ENCODE peak calls at places on chromosomes 16 and 17, in six cellular contexts. U is mammary epithelial cell, Z is Peyer's patch, R is SJSA1, H is upper lobe of right lung, K is thoracic aorta. M is an unnamed sample. For H3K4me1 and H3K9me3, the result is how much of the 10 kb centered on the place peaks cover.

GRCh38 chr16:22641030-22641671 is 130.5 kb downstream of the NPIPB5 start:
- DNase-seq in U (peak), Z (no peak), R (no peak), H (no peak), K (no peak), M (no peak)

GRCh38 chr17:71790791-71791190 is 330.0 kb upstream of the SOX9 start:
- DNase-seq in U (peak), Z (no peak), R (no peak), H (no peak), K (no peak), M (no peak)

GRCh38 chr16:84652565-84652964 is 4.3 kb downstream of the KLHL36 start:
- DNase-seq in U (no peak), Z (no peak), R (no peak), H (no peak), K (no peak), M (no peak)

GRCh38 chr17:67571478-67571877 is 146.3 kb upstream of the NOL11 start:
- DNase-seq in U (no peak), Z (no peak), R (no peak), H (no peak), K (no peak), M (no peak)

GRCh38 chr17:3667366-3668278 is 756 bp downstream of the TAX1BP3 start:
- DNase-seq in U (peak), Z (peak), R (peak), H (peak), K (peak), M (peak)

GRCh38 chr17:48352630-48353029 is 77.4 kb downstream of the SKAP1 start:
- DNase-seq in U (peak), Z (no peak), R (no peak), H (no peak), K (no peak), M (no peak)

GRCh38 chr16:56681939-56682702 is at the start of gene MT1X:
- DNase-seq in U (peak), Z (peak), R (peak), H (peak), K (peak), M (peak)

GRCh38 chr17:15291674-15292361 is 26.7 kb upstream of the PMP22 start:
- DNase-seq in U (no peak), Z (no peak), R (peak), H (no peak), K (no peak), M (no peak)

GRCh38 chr17:47986520-47986919 is 15.6 kb downstream of the CDK5RAP3 start:
- DNase-seq in U (no peak), Z (no peak), R (no peak), H (no peak), K (no peak), M (no peak)

GRCh38 chr17:79909121-79909520 is 69.9 kb upstream of the CBX4 start:
- DNase-seq in U (no peak), Z (no peak), R (no peak), H (no peak), K (no peak), M (no peak)

GRCh38 chr17:3738562-3739295 is 15.0 kb downstream of the HASPIN start:
- DNase-seq in U (peak), Z (peak), R (no peak), H (peak), K (no peak), M (no peak)

GRCh38 chr17:66727634-66728570 is 107.0 kb upstream of the CACNG5 start:
- DNase-seq in U (peak), Z (no peak), R (peak), H (peak), K (no peak), M (peak)

GRCh38 chr16:379183-379960 is 2.4 kb downstream of the PGAP6 start:
- DNase-seq in U (no peak), Z (no peak), R (no peak), H (peak), K (no peak), M (no peak)

GRCh38 chr17:9671559-9671958 is 26.2 kb downstream of the USP43 start:
- DNase-seq in U (no peak), Z (no peak), R (no peak), H (no peak), K (no peak), M (no peak)

GRCh38 chr17:15965510-15965909 is 20.6 kb downstream of the ADORA2B start:
- DNase-seq in U (no peak), Z (no peak), R (no peak), H (no peak), K (no peak), M (no peak)

GRCh38 chr16:66569131-66569530 is 2.9 kb downstream of the CMTM1 start:
- DNase-seq in U (peak), Z (no peak), R (peak), H (no peak), K (no peak), M (no peak)

GRCh38 chr17:46868689-46869187 is 17.4 kb downstream of the WNT9B start:
- DNase-seq in U (no peak), Z (no peak), R (no peak), H (no peak), K (no peak), M (no peak)

GRCh38 chr17:7023576-7024401 is 939 bp downstream of the BCL6B start:
- DNase-seq in U (peak), Z (peak), R (no peak), H (peak), K (no peak), M (peak)

GRCh38 chr17:2695961-2696760 is 15.4 kb downstream of the CLUH start:
- DNase-seq in U (no peak), Z (no peak), R (no peak), H (peak), K (no peak), M (no peak)

GRCh38 chr17:46995841-46996571 is 17.0 kb upstream of the RPRML start:
- DNase-seq in U (peak), Z (no peak), R (no peak), H (no peak), K (no peak), M (no peak)

GRCh38 chr17:74354123-74354522 is 7.5 kb downstream of the BTBD17 start:
- DNase-seq in U (no peak), Z (no peak), R (no peak), H (peak), K (no peak), M (no peak)

GRCh38 chr17:29891131-29891530 is 38.9 kb downstream of the SSH2 start:
- DNase-seq in U (no peak), Z (no peak), R (no peak), H (no peak), K (no peak), M (no peak)

GRCh38 chr16:69150146-69150865 is 17.9 kb downstream of the UTP4 start:
- DNase-seq in U (peak), Z (peak), R (peak), H (no peak), K (peak), M (peak)

GRCh38 chr17:56737741-56738161 is 96.0 kb downstream of the C17orf67 start:
- DNase-seq in U (peak), Z (no peak), R (peak), H (no peak), K (no peak), M (no peak)

GRCh38 chr17:4735825-4736651 is 3.6 kb upstream of the ZMYND15 start:
- DNase-seq in U (no peak), Z (no peak), R (no peak), H (no peak), K (no peak), M (peak)

GRCh38 chr17:82495844-82496528 is 23.5 kb upstream of the FOXK2 start:
- DNase-seq in U (peak), Z (no peak), R (no peak), H (no peak), K (no peak), M (no peak)

GRCh38 chr17:60423865-60424264 is 1.6 kb downstream of the CHCT1 start:
- DNase-seq in U (no peak), Z (no peak), R (no peak), H (no peak), K (no peak), M (no peak)

GRCh38 chr16:80932725-80933124 is 74.0 kb downstream of the CMC2 start:
- DNase-seq in U (peak), Z (no peak), R (no peak), H (no peak), K (peak), M (no peak)

GRCh38 chr17:66487121-66487520 is 184.7 kb downstream of the PRKCA start:
- DNase-seq in U (no peak), Z (no peak), R (no peak), H (no peak), K (no peak), M (no peak)

GRCh38 chr16:68087688-68088087 is 2.5 kb downstream of the NFATC3 start:
- DNase-seq in U (no peak), Z (no peak), R (no peak), H (no peak), K (no peak), M (no peak)
- H3K4me1 ChIP-seq in U (under half), Z (half or more), R (under half), H (half or more), K (half or more), M (under half)

GRCh38 chr16:28108590-28109247 is 45.2 kb upstream of the GSG1L start:
- DNase-seq in U (no peak), Z (no peak), R (no peak), H (no peak), K (no peak), M (no peak)
- H3K9me3 ChIP-seq in U (under half), Z (under half), R (under half), H (under half), K (under half), M (under half)

DNA sequence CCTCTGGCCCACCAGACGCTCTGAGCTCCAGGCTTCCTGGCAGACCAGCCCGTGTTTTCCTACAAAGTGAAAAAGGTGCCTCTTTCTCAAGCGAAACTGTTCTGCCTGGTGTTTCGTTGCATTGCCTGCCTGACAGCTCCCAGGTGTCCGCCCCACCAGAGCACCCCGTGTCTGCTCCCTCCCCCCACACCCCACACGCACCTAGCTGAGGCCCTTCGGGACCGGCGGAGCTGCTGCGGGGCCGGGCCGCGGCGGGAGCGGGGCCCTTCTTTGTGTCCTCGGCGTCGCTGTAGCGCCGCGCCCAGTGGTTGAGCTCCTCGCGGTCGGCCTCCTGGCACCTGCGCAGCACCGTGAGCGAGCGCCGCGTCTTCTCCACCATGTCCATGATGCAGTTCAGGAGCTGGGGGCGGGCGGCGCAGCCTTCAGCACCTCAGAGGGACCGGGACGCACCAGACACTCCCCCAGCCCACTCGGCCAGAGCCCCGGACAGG is 14.7 kb upstream of the PABPN1L start:
- DNase-seq in U (peak), Z (no peak), R (no peak), H (no peak), K (no peak), M (no peak)
- H3K4me3 ChIP-seq in U (no peak), Z (no peak), R (no peak), H (no peak), K (no peak), M (no peak)

GRCh38 chr16:7511549-7512260 is 179.1 kb downstream of the RBFOX1 start:
- DNase-seq in U (no peak), Z (no peak), R (no peak), H (no peak), K (no peak), M (no peak)
- H3K4me1 ChIP-seq in U (under half), Z (under half), R (under half), H (under half), K (under half), M (under half)

GRCh38 chr17:22460461-22461063 is 768.2 kb downstream of the KCNJ18 start:
- DNase-seq in U (no peak), Z (no peak), R (no peak), H (no peak), K (no peak), M (no peak)
- H3K9me3 ChIP-seq in U (under half), Z (under half), R (under half), H (under half), K (under half), M (under half)

GRCh38 chr17:63189930-63190329 is 223.9 kb downstream of the TANC2 start:
- DNase-seq in U (peak), Z (no peak), R (no peak), H (no peak), K (no peak), M (no peak)
- H3K4me3 ChIP-seq in U (no peak), Z (no peak), R (no peak), H (no peak), K (no peak), M (no peak)